ENCODE peak calls at places on chromosomes 7 and 10, in nine cellular contexts. B is ACHN; K is activated CD4-positive, alpha-beta T cell treated with anti-CD3 and anti-CD28 coated beads, Interleukin-2, amount 50 U/mL, for 4 hours; J is ureter; I is HT-29; T is A172; V is naive thymus-derived CD4-positive, alpha-beta T cell; X is spleen; Y is HCT116. M is an unnamed sample.
A peak's percentile ranks its signal among the peaks of the same experiment; 100 is the strongest.

GRCh38 chr7:34130558-34131285 is 225.4 kb downstream of the BMPER start:
- DNase-seq in Y (no peak), V (no peak), J (no peak), I (no peak), T (no peak), B (no peak), X (no peak), K (no peak), M (no peak)

GRCh38 chr10:110528224-110528997 is 30.7 kb downstream of the DUSP5 start:
- DNase-seq in J (no peak), Y (no peak), X (no peak), I (no peak), V (no peak), K (no peak), T (no peak), B (no peak), M (no peak)

GRCh38 chr7:130831817-130832481 is 97.9 kb upstream of the KLF14 start:
- DNase-seq in V (no peak), B (peak; percentile 55), K (no peak), Y (peak; percentile 41), I (peak; percentile 64), T (peak; percentile 58), X (no peak), J (no peak), M (no peak)

GRCh38 chr7:158112571-158113320 is 474.9 kb downstream of the PTPRN2 start:
- DNase-seq in X (no peak), I (no peak), T (no peak), B (no peak), Y (no peak), J (no peak), K (no peak), V (no peak), M (peak; percentile 60)

GRCh38 chr10:93465806-93466675 is 16.1 kb downstream of the MYOF start:
- DNase-seq in B (peak; percentile 99), Y (peak; percentile 90), I (peak; percentile 97), T (peak; percentile 99), K (no peak), J (peak; percentile 94), V (no peak), X (no peak), M (no peak)

GRCh38 chr10:10403762-10404161 is 613.9 kb upstream of the CELF2 start:
- DNase-seq in K (no peak), J (no peak), Y (no peak), I (no peak), V (no peak), X (no peak), T (no peak), B (no peak), M (no peak)

GRCh38 chr10:29322918-29323317 is 34.0 kb downstream of the LYZL1 start:
- DNase-seq in Y (no peak), B (no peak), T (no peak), V (no peak), K (no peak), I (no peak), J (no peak), X (no peak), M (no peak)

GRCh38 chr10:119786117-119786769 is 60.4 kb downstream of the INPP5F start:
- DNase-seq in Y (no peak), V (no peak), J (no peak), X (no peak), I (no peak), B (no peak), T (peak; percentile 63), K (no peak), M (no peak)

GRCh38 chr7:29123611-29124190 is 22.6 kb downstream of the CPVL start:
- DNase-seq in I (no peak), Y (no peak), J (no peak), T (no peak), X (no peak), K (no peak), B (no peak), V (no peak), M (no peak)

GRCh38 chr7:106793015-106793651 is 71.9 kb upstream of the PIK3CG start:
- DNase-seq in Y (peak; percentile 38), X (no peak), B (peak; percentile 55), J (no peak), K (peak; percentile 14), I (peak; percentile 69), T (peak; percentile 39), V (no peak), M (no peak)

GRCh38 chr10:31650010-31650409 is 278.6 kb downstream of the ARHGAP12 start:
- DNase-seq in Y (no peak), V (no peak), B (peak; percentile 34), K (no peak), X (no peak), I (no peak), T (peak; percentile 93), J (peak; percentile 77), M (no peak)

GRCh38 chr7:113263749-113264148 is 145.4 kb upstream of the SMIM30 start:
- DNase-seq in T (no peak), X (no peak), J (no peak), B (no peak), I (no peak), K (no peak), Y (no peak), V (no peak), M (no peak)

GRCh38 chr7:150403376-150404171 is 24.4 kb downstream of the ZNF775 start:
- DNase-seq in Y (no peak), I (no peak), X (peak; percentile 76), V (no peak), T (no peak), B (no peak), K (no peak), J (no peak), M (no peak)

GRCh38 chr10:46551701-46552525 is 4.5 kb downstream of the GPRIN2 start:
- DNase-seq in I (no peak), B (no peak), T (no peak), V (no peak), K (no peak), Y (no peak), X (peak; percentile 79), J (peak; percentile 40), M (peak; percentile 70)

GRCh38 chr10:62015994-62016393 is 114.5 kb downstream of the ARID5B start:
- DNase-seq in K (no peak), T (no peak), V (no peak), X (no peak), B (no peak), J (no peak), I (no peak), Y (no peak), M (no peak)

GRCh38 chr10:104779701-104780100 is 138.6 kb downstream of the SORCS3 start:
- DNase-seq in I (no peak), Y (no peak), X (no peak), J (no peak), V (no peak), B (no peak), K (no peak), T (no peak), M (no peak)

GRCh38 chr7:47148541-47149207 is 433.2 kb downstream of the TNS3 start:
- DNase-seq in B (no peak), X (no peak), T (no peak), V (no peak), Y (no peak), K (no peak), J (no peak), I (no peak), M (no peak)

GRCh38 chr10:75417522-75417927 is 13.9 kb upstream of the LRMDA start:
- DNase-seq in I (peak; percentile 28), X (no peak), J (no peak), T (peak; percentile 40), K (no peak), B (no peak), V (no peak), Y (no peak), M (no peak)

GRCh38 chr7:109552017-109552416 is 982.3 kb downstream of the DNAJB9 start:
- DNase-seq in V (no peak), J (no peak), Y (no peak), X (no peak), K (no peak), B (no peak), I (peak; percentile 11), T (peak; percentile 10), M (no peak)

GRCh38 chr10:118471863-118472262 is 123.6 kb downstream of the PRLHR start:
- DNase-seq in V (no peak), J (no peak), I (no peak), K (no peak), B (peak; percentile 34), X (no peak), Y (no peak), T (no peak), M (no peak)

GRCh38 chr10:114363745-114364460 is 40.4 kb downstream of the AFAP1L2 start:
- DNase-seq in X (no peak), J (no peak), K (no peak), V (no peak), T (no peak), I (no peak), Y (no peak), B (peak; percentile 77), M (no peak)

GRCh38 chr10:43943119-43943824 is 294.6 kb upstream of the ZNF32 start:
- DNase-seq in B (no peak), K (no peak), V (no peak), I (no peak), T (no peak), J (peak; percentile 31), Y (no peak), X (peak; percentile 47), M (peak; percentile 24)

GRCh38 chr10:88152720-88153119 is 289.3 kb downstream of the PTEN start:
- DNase-seq in J (no peak), B (peak; percentile 81), V (no peak), I (no peak), K (peak; percentile 27), X (no peak), Y (peak; percentile 28), T (peak; percentile 93), M (no peak)

GRCh38 chr10:11636761-11637166 is 25.3 kb upstream of the USP6NL start:
- DNase-seq in X (no peak), Y (no peak), J (no peak), B (no peak), I (no peak), V (no peak), K (no peak), T (no peak), M (no peak)

GRCh38 chr10:118730699-118731456 is 23.9 kb downstream of the CACUL1 start:
- DNase-seq in T (no peak), I (peak; percentile 38), J (no peak), V (no peak), K (no peak), X (no peak), B (no peak), Y (no peak), M (no peak)

GRCh38 chr10:4688620-4689019 is 137.4 kb upstream of the AKR1E2 start:
- DNase-seq in K (no peak), I (peak; percentile 1), V (no peak), T (no peak), J (no peak), B (no peak), X (no peak), Y (no peak), M (no peak)

GRCh38 chr10:112475565-112476233 is 28.7 kb downstream of the VTI1A start:
- DNase-seq in K (no peak), Y (no peak), B (peak; percentile 28), V (no peak), I (peak; percentile 56), J (no peak), X (no peak), T (no peak), M (no peak)

GRCh38 chr10:132862485-132863420 is 76.8 kb upstream of the NKX6-2 start:
- DNase-seq in K (no peak), Y (no peak), X (peak; percentile 63), I (no peak), V (peak; percentile 5), B (no peak), J (peak; percentile 39), T (no peak), M (peak; percentile 66)

GRCh38 chr10:30215131-30215530 is 133.9 kb downstream of the MTPAP start:
- DNase-seq in K (no peak), J (no peak), I (no peak), Y (no peak), T (no peak), X (no peak), V (no peak), B (no peak), M (no peak)

GRCh38 chr7:106668853-106669539 is 8.0 kb upstream of the CCDC71L start:
- DNase-seq in K (no peak), T (no peak), I (no peak), J (no peak), Y (no peak), V (no peak), B (no peak), X (no peak), M (no peak)

GRCh38 chr7:152504816-152505215 is 69.0 kb upstream of the KMT2C start:
- DNase-seq in B (no peak), J (no peak), V (no peak), T (no peak), X (peak; percentile 52), Y (no peak), K (no peak), I (no peak), M (no peak)

M was measured in type B pancreatic cell.